ENCODE peak calls at places on chromosomes 12 and 14, in ten cellular contexts. One of them, this sample, is unnamed.

GRCh38 chr14:26282578-26282977 is 315.3 kb downstream of the NOVA1 start:
- DNase-seq in lower leg skin: no peak
- DNase-seq in HEK293T: no peak
- DNase-seq in uterus: no peak
- DNase-seq in activated CD8-positive, alpha-beta T cell treated with anti-CD3 and anti-CD28 coated beads, Interleukin-2, amount 10 ng/mL, durations not matched to agents 7 days and 5 days: no peak
- DNase-seq in stimulated activated CD4-positive, alpha-beta T cell treated with anti-CD3 and anti-CD28 coated beads, Interleukin-1b, Interleukin-23, amount 100 ng/mL, for 1 hour: no peak
- DNase-seq in right cardiac atrium: no peak
- DNase-seq in hypothalamus: no peak
- DNase-seq in AG04450: no peak
- DNase-seq in activated T-helper 1 cell treated with anti-CD3 and anti-CD28 coated beads, Interleukin-12 subunit alpha, Interleukin-12 subunit beta, Interleukin-2, Interleukin-4 antibody, amounts not matched to agents 30 ng/mL and 10 ng/mL and 1 ng/mL, durations not matched to agents 14 hours and 24 hours and 36 hours: no peak
- DNase-seq in this sample: no peak

GRCh38 chr14:66511849-66512248 is 3.9 kb downstream of the GPHN start:
- DNase-seq in lower leg skin: no peak
- DNase-seq in HEK293T: no peak
- DNase-seq in hypothalamus: no peak
- DNase-seq in stimulated activated CD4-positive, alpha-beta T cell treated with anti-CD3 and anti-CD28 coated beads, Interleukin-1b, Interleukin-23, amount 100 ng/mL, for 1 hour: no peak
- DNase-seq in uterus: no peak
- DNase-seq in AG04450: no peak
- DNase-seq in right cardiac atrium: no peak
- DNase-seq in activated CD8-positive, alpha-beta T cell treated with anti-CD3 and anti-CD28 coated beads, Interleukin-2, amount 10 ng/mL, durations not matched to agents 7 days and 5 days: no peak
- DNase-seq in activated T-helper 1 cell treated with anti-CD3 and anti-CD28 coated beads, Interleukin-12 subunit alpha, Interleukin-12 subunit beta, Interleukin-2, Interleukin-4 antibody, amounts not matched to agents 30 ng/mL and 10 ng/mL and 1 ng/mL, durations not matched to agents 14 hours and 24 hours and 36 hours: no peak
- DNase-seq in this sample: no peak

GRCh38 chr12:72057330-72057911 is 118.8 kb downstream of the TPH2 start:
- DNase-seq in HEK293T: no peak
- DNase-seq in right cardiac atrium: no peak
- DNase-seq in activated CD8-positive, alpha-beta T cell treated with anti-CD3 and anti-CD28 coated beads, Interleukin-2, amount 10 ng/mL, durations not matched to agents 7 days and 5 days: no peak
- DNase-seq in hypothalamus: no peak
- DNase-seq in AG04450: no peak
- DNase-seq in stimulated activated CD4-positive, alpha-beta T cell treated with anti-CD3 and anti-CD28 coated beads, Interleukin-1b, Interleukin-23, amount 100 ng/mL, for 1 hour: no peak
- DNase-seq in lower leg skin: no peak
- DNase-seq in uterus: no peak
- DNase-seq in activated T-helper 1 cell treated with anti-CD3 and anti-CD28 coated beads, Interleukin-12 subunit alpha, Interleukin-12 subunit beta, Interleukin-2, Interleukin-4 antibody, amounts not matched to agents 30 ng/mL and 10 ng/mL and 1 ng/mL, durations not matched to agents 14 hours and 24 hours and 36 hours: no peak
- DNase-seq in this sample: no peak

GRCh38 chr14:72932893-72933292 is 6.6 kb downstream of the DCAF4 start:
- DNase-seq in uterus: no peak
- DNase-seq in activated T-helper 1 cell treated with anti-CD3 and anti-CD28 coated beads, Interleukin-12 subunit alpha, Interleukin-12 subunit beta, Interleukin-2, Interleukin-4 antibody, amounts not matched to agents 30 ng/mL and 10 ng/mL and 1 ng/mL, durations not matched to agents 14 hours and 24 hours and 36 hours: no peak
- DNase-seq in hypothalamus: no peak
- DNase-seq in stimulated activated CD4-positive, alpha-beta T cell treated with anti-CD3 and anti-CD28 coated beads, Interleukin-1b, Interleukin-23, amount 100 ng/mL, for 1 hour: no peak
- DNase-seq in activated CD8-positive, alpha-beta T cell treated with anti-CD3 and anti-CD28 coated beads, Interleukin-2, amount 10 ng/mL, durations not matched to agents 7 days and 5 days: no peak
- DNase-seq in lower leg skin: peak
- DNase-seq in AG04450: no peak
- DNase-seq in right cardiac atrium: no peak
- DNase-seq in HEK293T: no peak
- DNase-seq in this sample: no peak

GRCh38 chr14:90828642-90829487 is 12.6 kb upstream of the TTC7B start:
- DNase-seq in stimulated activated CD4-positive, alpha-beta T cell treated with anti-CD3 and anti-CD28 coated beads, Interleukin-1b, Interleukin-23, amount 100 ng/mL, for 1 hour: no peak
- DNase-seq in HEK293T: no peak
- DNase-seq in AG04450: no peak
- DNase-seq in hypothalamus: no peak
- DNase-seq in right cardiac atrium: no peak
- DNase-seq in lower leg skin: no peak
- DNase-seq in activated CD8-positive, alpha-beta T cell treated with anti-CD3 and anti-CD28 coated beads, Interleukin-2, amount 10 ng/mL, durations not matched to agents 7 days and 5 days: peak
- DNase-seq in uterus: no peak
- DNase-seq in activated T-helper 1 cell treated with anti-CD3 and anti-CD28 coated beads, Interleukin-12 subunit alpha, Interleukin-12 subunit beta, Interleukin-2, Interleukin-4 antibody, amounts not matched to agents 30 ng/mL and 10 ng/mL and 1 ng/mL, durations not matched to agents 14 hours and 24 hours and 36 hours: peak
- DNase-seq in this sample: no peak

GRCh38 chr12:128644664-128645296 is 179.0 kb downstream of the SLC15A4 start:
- DNase-seq in HEK293T: peak
- DNase-seq in hypothalamus: no peak
- DNase-seq in stimulated activated CD4-positive, alpha-beta T cell treated with anti-CD3 and anti-CD28 coated beads, Interleukin-1b, Interleukin-23, amount 100 ng/mL, for 1 hour: no peak
- DNase-seq in activated CD8-positive, alpha-beta T cell treated with anti-CD3 and anti-CD28 coated beads, Interleukin-2, amount 10 ng/mL, durations not matched to agents 7 days and 5 days: peak
- DNase-seq in right cardiac atrium: no peak
- DNase-seq in lower leg skin: no peak
- DNase-seq in AG04450: no peak
- DNase-seq in uterus: no peak
- DNase-seq in activated T-helper 1 cell treated with anti-CD3 and anti-CD28 coated beads, Interleukin-12 subunit alpha, Interleukin-12 subunit beta, Interleukin-2, Interleukin-4 antibody, amounts not matched to agents 30 ng/mL and 10 ng/mL and 1 ng/mL, durations not matched to agents 14 hours and 24 hours and 36 hours: no peak
- DNase-seq in this sample: peak

GRCh38 chr12:103915306-103915705 is 14.9 kb upstream of the HSP90B1 start:
- DNase-seq in activated T-helper 1 cell treated with anti-CD3 and anti-CD28 coated beads, Interleukin-12 subunit alpha, Interleukin-12 subunit beta, Interleukin-2, Interleukin-4 antibody, amounts not matched to agents 30 ng/mL and 10 ng/mL and 1 ng/mL, durations not matched to agents 14 hours and 24 hours and 36 hours: no peak
- DNase-seq in right cardiac atrium: no peak
- DNase-seq in hypothalamus: no peak
- DNase-seq in uterus: no peak
- DNase-seq in lower leg skin: no peak
- DNase-seq in stimulated activated CD4-positive, alpha-beta T cell treated with anti-CD3 and anti-CD28 coated beads, Interleukin-1b, Interleukin-23, amount 100 ng/mL, for 1 hour: no peak
- DNase-seq in AG04450: peak
- DNase-seq in HEK293T: no peak
- DNase-seq in activated CD8-positive, alpha-beta T cell treated with anti-CD3 and anti-CD28 coated beads, Interleukin-2, amount 10 ng/mL, durations not matched to agents 7 days and 5 days: no peak
- DNase-seq in this sample: no peak

GRCh38 chr12:115132145-115132544 is 448.2 kb upstream of the TBX3 start:
- DNase-seq in AG04450: no peak
- DNase-seq in activated T-helper 1 cell treated with anti-CD3 and anti-CD28 coated beads, Interleukin-12 subunit alpha, Interleukin-12 subunit beta, Interleukin-2, Interleukin-4 antibody, amounts not matched to agents 30 ng/mL and 10 ng/mL and 1 ng/mL, durations not matched to agents 14 hours and 24 hours and 36 hours: no peak
- DNase-seq in activated CD8-positive, alpha-beta T cell treated with anti-CD3 and anti-CD28 coated beads, Interleukin-2, amount 10 ng/mL, durations not matched to agents 7 days and 5 days: no peak
- DNase-seq in lower leg skin: no peak
- DNase-seq in stimulated activated CD4-positive, alpha-beta T cell treated with anti-CD3 and anti-CD28 coated beads, Interleukin-1b, Interleukin-23, amount 100 ng/mL, for 1 hour: no peak
- DNase-seq in HEK293T: no peak
- DNase-seq in hypothalamus: no peak
- DNase-seq in right cardiac atrium: no peak
- DNase-seq in uterus: no peak
- DNase-seq in this sample: no peak

GRCh38 chr14:60002819-60003492 is 83.0 kb downstream of the LRRC9 start:
- DNase-seq in hypothalamus: no peak
- DNase-seq in uterus: peak
- DNase-seq in AG04450: no peak
- DNase-seq in stimulated activated CD4-positive, alpha-beta T cell treated with anti-CD3 and anti-CD28 coated beads, Interleukin-1b, Interleukin-23, amount 100 ng/mL, for 1 hour: no peak
- DNase-seq in right cardiac atrium: peak
- DNase-seq in HEK293T: no peak
- DNase-seq in activated CD8-positive, alpha-beta T cell treated with anti-CD3 and anti-CD28 coated beads, Interleukin-2, amount 10 ng/mL, durations not matched to agents 7 days and 5 days: no peak
- DNase-seq in activated T-helper 1 cell treated with anti-CD3 and anti-CD28 coated beads, Interleukin-12 subunit alpha, Interleukin-12 subunit beta, Interleukin-2, Interleukin-4 antibody, amounts not matched to agents 30 ng/mL and 10 ng/mL and 1 ng/mL, durations not matched to agents 14 hours and 24 hours and 36 hours: no peak
- DNase-seq in lower leg skin: peak
- DNase-seq in this sample: no peak

GRCh38 chr12:44381341-44381740 is 494.8 kb downstream of the NELL2 start:
- DNase-seq in uterus: no peak
- DNase-seq in right cardiac atrium: no peak
- DNase-seq in lower leg skin: no peak
- DNase-seq in hypothalamus: no peak
- DNase-seq in AG04450: no peak
- DNase-seq in activated CD8-positive, alpha-beta T cell treated with anti-CD3 and anti-CD28 coated beads, Interleukin-2, amount 10 ng/mL, durations not matched to agents 7 days and 5 days: no peak
- DNase-seq in stimulated activated CD4-positive, alpha-beta T cell treated with anti-CD3 and anti-CD28 coated beads, Interleukin-1b, Interleukin-23, amount 100 ng/mL, for 1 hour: no peak
- DNase-seq in activated T-helper 1 cell treated with anti-CD3 and anti-CD28 coated beads, Interleukin-12 subunit alpha, Interleukin-12 subunit beta, Interleukin-2, Interleukin-4 antibody, amounts not matched to agents 30 ng/mL and 10 ng/mL and 1 ng/mL, durations not matched to agents 14 hours and 24 hours and 36 hours: no peak
- DNase-seq in HEK293T: no peak
- DNase-seq in this sample: no peak

GRCh38 chr12:12736759-12737676 is 19.9 kb downstream of the CDKN1B start:
- DNase-seq in stimulated activated CD4-positive, alpha-beta T cell treated with anti-CD3 and anti-CD28 coated beads, Interleukin-1b, Interleukin-23, amount 100 ng/mL, for 1 hour: no peak
- DNase-seq in AG04450: no peak
- DNase-seq in activated T-helper 1 cell treated with anti-CD3 and anti-CD28 coated beads, Interleukin-12 subunit alpha, Interleukin-12 subunit beta, Interleukin-2, Interleukin-4 antibody, amounts not matched to agents 30 ng/mL and 10 ng/mL and 1 ng/mL, durations not matched to agents 14 hours and 24 hours and 36 hours: peak
- DNase-seq in lower leg skin: no peak
- DNase-seq in uterus: no peak
- DNase-seq in hypothalamus: no peak
- DNase-seq in right cardiac atrium: no peak
- DNase-seq in activated CD8-positive, alpha-beta T cell treated with anti-CD3 and anti-CD28 coated beads, Interleukin-2, amount 10 ng/mL, durations not matched to agents 7 days and 5 days: peak
- DNase-seq in HEK293T: no peak
- DNase-seq in this sample: peak

GRCh38 chr12:31031951-31032335 is 41.7 kb upstream of the DDX11 start:
- DNase-seq in activated T-helper 1 cell treated with anti-CD3 and anti-CD28 coated beads, Interleukin-12 subunit alpha, Interleukin-12 subunit beta, Interleukin-2, Interleukin-4 antibody, amounts not matched to agents 30 ng/mL and 10 ng/mL and 1 ng/mL, durations not matched to agents 14 hours and 24 hours and 36 hours: no peak
- DNase-seq in HEK293T: no peak
- DNase-seq in hypothalamus: no peak
- DNase-seq in right cardiac atrium: no peak
- DNase-seq in stimulated activated CD4-positive, alpha-beta T cell treated with anti-CD3 and anti-CD28 coated beads, Interleukin-1b, Interleukin-23, amount 100 ng/mL, for 1 hour: no peak
- DNase-seq in lower leg skin: peak
- DNase-seq in uterus: no peak
- DNase-seq in AG04450: no peak
- DNase-seq in activated CD8-positive, alpha-beta T cell treated with anti-CD3 and anti-CD28 coated beads, Interleukin-2, amount 10 ng/mL, durations not matched to agents 7 days and 5 days: no peak
- DNase-seq in this sample: no peak

GRCh38 chr14:101071493-101071891 is 168.0 kb upstream of the RTL1 start:
- DNase-seq in lower leg skin: no peak
- DNase-seq in hypothalamus: no peak
- DNase-seq in right cardiac atrium: no peak
- DNase-seq in HEK293T: no peak
- DNase-seq in activated T-helper 1 cell treated with anti-CD3 and anti-CD28 coated beads, Interleukin-12 subunit alpha, Interleukin-12 subunit beta, Interleukin-2, Interleukin-4 antibody, amounts not matched to agents 30 ng/mL and 10 ng/mL and 1 ng/mL, durations not matched to agents 14 hours and 24 hours and 36 hours: no peak
- DNase-seq in AG04450: no peak
- DNase-seq in activated CD8-positive, alpha-beta T cell treated with anti-CD3 and anti-CD28 coated beads, Interleukin-2, amount 10 ng/mL, durations not matched to agents 7 days and 5 days: no peak
- DNase-seq in stimulated activated CD4-positive, alpha-beta T cell treated with anti-CD3 and anti-CD28 coated beads, Interleukin-1b, Interleukin-23, amount 100 ng/mL, for 1 hour: no peak
- DNase-seq in uterus: peak
- DNase-seq in this sample: no peak

GRCh38 chr12:113062502-113063395 is 6.2 kb downstream of the DTX1 start:
- DNase-seq in stimulated activated CD4-positive, alpha-beta T cell treated with anti-CD3 and anti-CD28 coated beads, Interleukin-1b, Interleukin-23, amount 100 ng/mL, for 1 hour: no peak
- DNase-seq in lower leg skin: no peak
- DNase-seq in activated CD8-positive, alpha-beta T cell treated with anti-CD3 and anti-CD28 coated beads, Interleukin-2, amount 10 ng/mL, durations not matched to agents 7 days and 5 days: no peak
- DNase-seq in hypothalamus: no peak
- DNase-seq in activated T-helper 1 cell treated with anti-CD3 and anti-CD28 coated beads, Interleukin-12 subunit alpha, Interleukin-12 subunit beta, Interleukin-2, Interleukin-4 antibody, amounts not matched to agents 30 ng/mL and 10 ng/mL and 1 ng/mL, durations not matched to agents 14 hours and 24 hours and 36 hours: no peak
- DNase-seq in HEK293T: no peak
- DNase-seq in AG04450: no peak
- DNase-seq in right cardiac atrium: no peak
- DNase-seq in uterus: no peak
- DNase-seq in this sample: peak

GRCh38 chr14:68612049-68612448 is 180.8 kb downstream of the ZFP36L1 start:
- DNase-seq in activated CD8-positive, alpha-beta T cell treated with anti-CD3 and anti-CD28 coated beads, Interleukin-2, amount 10 ng/mL, durations not matched to agents 7 days and 5 days: no peak
- DNase-seq in lower leg skin: no peak
- DNase-seq in uterus: no peak
- DNase-seq in HEK293T: no peak
- DNase-seq in right cardiac atrium: peak
- DNase-seq in stimulated activated CD4-positive, alpha-beta T cell treated with anti-CD3 and anti-CD28 coated beads, Interleukin-1b, Interleukin-23, amount 100 ng/mL, for 1 hour: no peak
- DNase-seq in AG04450: peak
- DNase-seq in activated T-helper 1 cell treated with anti-CD3 and anti-CD28 coated beads, Interleukin-12 subunit alpha, Interleukin-12 subunit beta, Interleukin-2, Interleukin-4 antibody, amounts not matched to agents 30 ng/mL and 10 ng/mL and 1 ng/mL, durations not matched to agents 14 hours and 24 hours and 36 hours: no peak
- DNase-seq in hypothalamus: no peak
- DNase-seq in this sample: no peak

GRCh38 chr12:105330938-105331804 is 680 bp downstream of the C12orf75 start:
- DNase-seq in AG04450: no peak
- DNase-seq in uterus: peak
- DNase-seq in HEK293T: peak
- DNase-seq in right cardiac atrium: peak
- DNase-seq in activated CD8-positive, alpha-beta T cell treated with anti-CD3 and anti-CD28 coated beads, Interleukin-2, amount 10 ng/mL, durations not matched to agents 7 days and 5 days: peak
- DNase-seq in lower leg skin: peak
- DNase-seq in hypothalamus: no peak
- DNase-seq in stimulated activated CD4-positive, alpha-beta T cell treated with anti-CD3 and anti-CD28 coated beads, Interleukin-1b, Interleukin-23, amount 100 ng/mL, for 1 hour: peak
- DNase-seq in activated T-helper 1 cell treated with anti-CD3 and anti-CD28 coated beads, Interleukin-12 subunit alpha, Interleukin-12 subunit beta, Interleukin-2, Interleukin-4 antibody, amounts not matched to agents 30 ng/mL and 10 ng/mL and 1 ng/mL, durations not matched to agents 14 hours and 24 hours and 36 hours: no peak
- DNase-seq in this sample: peak

GRCh38 chr14:55847766-55848165 is 267.8 kb downstream of the KTN1 start:
- DNase-seq in stimulated activated CD4-positive, alpha-beta T cell treated with anti-CD3 and anti-CD28 coated beads, Interleukin-1b, Interleukin-23, amount 100 ng/mL, for 1 hour: no peak
- DNase-seq in AG04450: no peak
- DNase-seq in HEK293T: no peak
- DNase-seq in hypothalamus: no peak
- DNase-seq in activated CD8-positive, alpha-beta T cell treated with anti-CD3 and anti-CD28 coated beads, Interleukin-2, amount 10 ng/mL, durations not matched to agents 7 days and 5 days: no peak
- DNase-seq in right cardiac atrium: no peak
- DNase-seq in activated T-helper 1 cell treated with anti-CD3 and anti-CD28 coated beads, Interleukin-12 subunit alpha, Interleukin-12 subunit beta, Interleukin-2, Interleukin-4 antibody, amounts not matched to agents 30 ng/mL and 10 ng/mL and 1 ng/mL, durations not matched to agents 14 hours and 24 hours and 36 hours: no peak
- DNase-seq in uterus: no peak
- DNase-seq in lower leg skin: no peak
- DNase-seq in this sample: no peak

GRCh38 chr12:49187184-49187583 is 1.7 kb downstream of the TUBA1A start:
- DNase-seq in stimulated activated CD4-positive, alpha-beta T cell treated with anti-CD3 and anti-CD28 coated beads, Interleukin-1b, Interleukin-23, amount 100 ng/mL, for 1 hour: no peak
- DNase-seq in activated T-helper 1 cell treated with anti-CD3 and anti-CD28 coated beads, Interleukin-12 subunit alpha, Interleukin-12 subunit beta, Interleukin-2, Interleukin-4 antibody, amounts not matched to agents 30 ng/mL and 10 ng/mL and 1 ng/mL, durations not matched to agents 14 hours and 24 hours and 36 hours: no peak
- DNase-seq in activated CD8-positive, alpha-beta T cell treated with anti-CD3 and anti-CD28 coated beads, Interleukin-2, amount 10 ng/mL, durations not matched to agents 7 days and 5 days: no peak
- DNase-seq in hypothalamus: peak
- DNase-seq in HEK293T: no peak
- DNase-seq in AG04450: no peak
- DNase-seq in lower leg skin: peak
- DNase-seq in right cardiac atrium: peak
- DNase-seq in uterus: peak
- DNase-seq in this sample: peak

GRCh38 chr14:56294125-56294524 is 175.9 kb downstream of the PELI2 start:
- DNase-seq in hypothalamus: no peak
- DNase-seq in activated CD8-positive, alpha-beta T cell treated with anti-CD3 and anti-CD28 coated beads, Interleukin-2, amount 10 ng/mL, durations not matched to agents 7 days and 5 days: no peak
- DNase-seq in right cardiac atrium: no peak
- DNase-seq in stimulated activated CD4-positive, alpha-beta T cell treated with anti-CD3 and anti-CD28 coated beads, Interleukin-1b, Interleukin-23, amount 100 ng/mL, for 1 hour: no peak
- DNase-seq in activated T-helper 1 cell treated with anti-CD3 and anti-CD28 coated beads, Interleukin-12 subunit alpha, Interleukin-12 subunit beta, Interleukin-2, Interleukin-4 antibody, amounts not matched to agents 30 ng/mL and 10 ng/mL and 1 ng/mL, durations not matched to agents 14 hours and 24 hours and 36 hours: no peak
- DNase-seq in HEK293T: peak
- DNase-seq in lower leg skin: no peak
- DNase-seq in uterus: no peak
- DNase-seq in AG04450: no peak
- DNase-seq in this sample: no peak

GRCh38 chr14:65103150-65103760 is 938 bp upstream of the MAX start:
- DNase-seq in activated CD8-positive, alpha-beta T cell treated with anti-CD3 and anti-CD28 coated beads, Interleukin-2, amount 10 ng/mL, durations not matched to agents 7 days and 5 days: peak
- DNase-seq in activated T-helper 1 cell treated with anti-CD3 and anti-CD28 coated beads, Interleukin-12 subunit alpha, Interleukin-12 subunit beta, Interleukin-2, Interleukin-4 antibody, amounts not matched to agents 30 ng/mL and 10 ng/mL and 1 ng/mL, durations not matched to agents 14 hours and 24 hours and 36 hours: no peak
- DNase-seq in HEK293T: peak
- DNase-seq in uterus: no peak
- DNase-seq in right cardiac atrium: no peak
- DNase-seq in stimulated activated CD4-positive, alpha-beta T cell treated with anti-CD3 and anti-CD28 coated beads, Interleukin-1b, Interleukin-23, amount 100 ng/mL, for 1 hour: no peak
- DNase-seq in hypothalamus: no peak
- DNase-seq in AG04450: no peak
- DNase-seq in lower leg skin: no peak
- DNase-seq in this sample: no peak

GRCh38 chr14:50001999-50002925 is 109.4 kb downstream of the ARF6 start:
- DNase-seq in activated CD8-positive, alpha-beta T cell treated with anti-CD3 and anti-CD28 coated beads, Interleukin-2, amount 10 ng/mL, durations not matched to agents 7 days and 5 days: peak
- DNase-seq in AG04450: no peak
- DNase-seq in HEK293T: no peak
- DNase-seq in activated T-helper 1 cell treated with anti-CD3 and anti-CD28 coated beads, Interleukin-12 subunit alpha, Interleukin-12 subunit beta, Interleukin-2, Interleukin-4 antibody, amounts not matched to agents 30 ng/mL and 10 ng/mL and 1 ng/mL, durations not matched to agents 14 hours and 24 hours and 36 hours: peak
- DNase-seq in uterus: no peak
- DNase-seq in stimulated activated CD4-positive, alpha-beta T cell treated with anti-CD3 and anti-CD28 coated beads, Interleukin-1b, Interleukin-23, amount 100 ng/mL, for 1 hour: no peak
- DNase-seq in hypothalamus: no peak
- DNase-seq in lower leg skin: no peak
- DNase-seq in right cardiac atrium: no peak
- DNase-seq in this sample: peak

GRCh38 chr14:36513012-36513420 is 7.0 kb downstream of the NKX2-1 start:
- DNase-seq in right cardiac atrium: no peak
- DNase-seq in lower leg skin: no peak
- DNase-seq in stimulated activated CD4-positive, alpha-beta T cell treated with anti-CD3 and anti-CD28 coated beads, Interleukin-1b, Interleukin-23, amount 100 ng/mL, for 1 hour: no peak
- DNase-seq in activated T-helper 1 cell treated with anti-CD3 and anti-CD28 coated beads, Interleukin-12 subunit alpha, Interleukin-12 subunit beta, Interleukin-2, Interleukin-4 antibody, amounts not matched to agents 30 ng/mL and 10 ng/mL and 1 ng/mL, durations not matched to agents 14 hours and 24 hours and 36 hours: no peak
- DNase-seq in HEK293T: no peak
- DNase-seq in hypothalamus: no peak
- DNase-seq in uterus: no peak
- DNase-seq in activated CD8-positive, alpha-beta T cell treated with anti-CD3 and anti-CD28 coated beads, Interleukin-2, amount 10 ng/mL, durations not matched to agents 7 days and 5 days: no peak
- DNase-seq in AG04450: no peak
- DNase-seq in this sample: no peak

GRCh38 chr12:32159925-32160324 is 53.3 kb downstream of the BICD1 start:
- DNase-seq in hypothalamus: no peak
- DNase-seq in uterus: no peak
- DNase-seq in lower leg skin: no peak
- DNase-seq in AG04450: no peak
- DNase-seq in right cardiac atrium: no peak
- DNase-seq in activated CD8-positive, alpha-beta T cell treated with anti-CD3 and anti-CD28 coated beads, Interleukin-2, amount 10 ng/mL, durations not matched to agents 7 days and 5 days: no peak
- DNase-seq in stimulated activated CD4-positive, alpha-beta T cell treated with anti-CD3 and anti-CD28 coated beads, Interleukin-1b, Interleukin-23, amount 100 ng/mL, for 1 hour: no peak
- DNase-seq in activated T-helper 1 cell treated with anti-CD3 and anti-CD28 coated beads, Interleukin-12 subunit alpha, Interleukin-12 subunit beta, Interleukin-2, Interleukin-4 antibody, amounts not matched to agents 30 ng/mL and 10 ng/mL and 1 ng/mL, durations not matched to agents 14 hours and 24 hours and 36 hours: no peak
- DNase-seq in HEK293T: no peak
- DNase-seq in this sample: no peak

GRCh38 chr12:106195638-106196037 is 52.2 kb downstream of the CKAP4 start:
- DNase-seq in activated T-helper 1 cell treated with anti-CD3 and anti-CD28 coated beads, Interleukin-12 subunit alpha, Interleukin-12 subunit beta, Interleukin-2, Interleukin-4 antibody, amounts not matched to agents 30 ng/mL and 10 ng/mL and 1 ng/mL, durations not matched to agents 14 hours and 24 hours and 36 hours: no peak
- DNase-seq in activated CD8-positive, alpha-beta T cell treated with anti-CD3 and anti-CD28 coated beads, Interleukin-2, amount 10 ng/mL, durations not matched to agents 7 days and 5 days: no peak
- DNase-seq in uterus: peak
- DNase-seq in right cardiac atrium: peak
- DNase-seq in lower leg skin: peak
- DNase-seq in hypothalamus: peak
- DNase-seq in stimulated activated CD4-positive, alpha-beta T cell treated with anti-CD3 and anti-CD28 coated beads, Interleukin-1b, Interleukin-23, amount 100 ng/mL, for 1 hour: no peak
- DNase-seq in AG04450: no peak
- DNase-seq in HEK293T: no peak
- DNase-seq in this sample: no peak

GRCh38 chr12:109818900-109819500 is 14.2 kb downstream of the TRPV4 start:
- DNase-seq in uterus: no peak
- DNase-seq in right cardiac atrium: no peak
- DNase-seq in HEK293T: no peak
- DNase-seq in AG04450: no peak
- DNase-seq in hypothalamus: no peak
- DNase-seq in activated CD8-positive, alpha-beta T cell treated with anti-CD3 and anti-CD28 coated beads, Interleukin-2, amount 10 ng/mL, durations not matched to agents 7 days and 5 days: no peak
- DNase-seq in activated T-helper 1 cell treated with anti-CD3 and anti-CD28 coated beads, Interleukin-12 subunit alpha, Interleukin-12 subunit beta, Interleukin-2, Interleukin-4 antibody, amounts not matched to agents 30 ng/mL and 10 ng/mL and 1 ng/mL, durations not matched to agents 14 hours and 24 hours and 36 hours: no peak
- DNase-seq in stimulated activated CD4-positive, alpha-beta T cell treated with anti-CD3 and anti-CD28 coated beads, Interleukin-1b, Interleukin-23, amount 100 ng/mL, for 1 hour: no peak
- DNase-seq in lower leg skin: no peak
- DNase-seq in this sample: no peak

GRCh38 chr14:105168496-105168978 is at the start of gene JAG2:
- DNase-seq in activated T-helper 1 cell treated with anti-CD3 and anti-CD28 coated beads, Interleukin-12 subunit alpha, Interleukin-12 subunit beta, Interleukin-2, Interleukin-4 antibody, amounts not matched to agents 30 ng/mL and 10 ng/mL and 1 ng/mL, durations not matched to agents 14 hours and 24 hours and 36 hours: peak
- DNase-seq in AG04450: no peak
- DNase-seq in hypothalamus: no peak
- DNase-seq in activated CD8-positive, alpha-beta T cell treated with anti-CD3 and anti-CD28 coated beads, Interleukin-2, amount 10 ng/mL, durations not matched to agents 7 days and 5 days: peak
- DNase-seq in right cardiac atrium: peak
- DNase-seq in HEK293T: peak
- DNase-seq in uterus: no peak
- DNase-seq in stimulated activated CD4-positive, alpha-beta T cell treated with anti-CD3 and anti-CD28 coated beads, Interleukin-1b, Interleukin-23, amount 100 ng/mL, for 1 hour: no peak
- DNase-seq in lower leg skin: no peak
- DNase-seq in this sample: peak

GRCh38 chr14:91568626-91569025 is 58.5 kb upstream of the PPP4R3A start:
- DNase-seq in activated T-helper 1 cell treated with anti-CD3 and anti-CD28 coated beads, Interleukin-12 subunit alpha, Interleukin-12 subunit beta, Interleukin-2, Interleukin-4 antibody, amounts not matched to agents 30 ng/mL and 10 ng/mL and 1 ng/mL, durations not matched to agents 14 hours and 24 hours and 36 hours: no peak
- DNase-seq in stimulated activated CD4-positive, alpha-beta T cell treated with anti-CD3 and anti-CD28 coated beads, Interleukin-1b, Interleukin-23, amount 100 ng/mL, for 1 hour: no peak
- DNase-seq in AG04450: no peak
- DNase-seq in lower leg skin: no peak
- DNase-seq in hypothalamus: no peak
- DNase-seq in right cardiac atrium: no peak
- DNase-seq in uterus: no peak
- DNase-seq in activated CD8-positive, alpha-beta T cell treated with anti-CD3 and anti-CD28 coated beads, Interleukin-2, amount 10 ng/mL, durations not matched to agents 7 days and 5 days: no peak
- DNase-seq in HEK293T: no peak
- DNase-seq in this sample: no peak

GRCh38 chr12:7694556-7694955 is 1.0 kb downstream of the GDF3 start:
- DNase-seq in AG04450: no peak
- DNase-seq in lower leg skin: no peak
- DNase-seq in activated CD8-positive, alpha-beta T cell treated with anti-CD3 and anti-CD28 coated beads, Interleukin-2, amount 10 ng/mL, durations not matched to agents 7 days and 5 days: no peak
- DNase-seq in hypothalamus: no peak
- DNase-seq in activated T-helper 1 cell treated with anti-CD3 and anti-CD28 coated beads, Interleukin-12 subunit alpha, Interleukin-12 subunit beta, Interleukin-2, Interleukin-4 antibody, amounts not matched to agents 30 ng/mL and 10 ng/mL and 1 ng/mL, durations not matched to agents 14 hours and 24 hours and 36 hours: no peak
- DNase-seq in HEK293T: no peak
- DNase-seq in stimulated activated CD4-positive, alpha-beta T cell treated with anti-CD3 and anti-CD28 coated beads, Interleukin-1b, Interleukin-23, amount 100 ng/mL, for 1 hour: no peak
- DNase-seq in right cardiac atrium: no peak
- DNase-seq in uterus: no peak
- DNase-seq in this sample: no peak

This sample was measured in NAMALWA.